ENCODE peak calls at places on chromosomes 4 and X, in nine cellular contexts. J is tibial artery; U is CD8-positive, alpha-beta memory T cell; F is CD8-positive, alpha-beta T cell; K is A673; O is GM23248; R is GM12864; P is astrocyte of the hippocampus; Y is cardiac septum. V is an unnamed sample.

GRCh38 chr4:110184791-110185155 is 13.6 kb downstream of the ELOVL6 start:
- DNase-seq in J (no peak), U (no peak), F (no peak), K (no peak), O (no peak), R (no peak), P (no peak), Y (no peak), V (no peak)

GRCh38 chrX:123425904-123426303 is 241.8 kb downstream of the GRIA3 start:
- DNase-seq in J (peak; percentile 71), U (no peak), F (no peak), K (peak; percentile 10), O (peak; percentile 69), R (no peak), P (peak; percentile 55), Y (no peak), V (no peak)

GRCh38 chrX:101774340-101774739 is 114.7 kb upstream of the ARMCX2 start:
- DNase-seq in J (no peak), U (no peak), F (no peak), K (no peak), O (no peak), R (peak; percentile 30), P (no peak), Y (no peak), V (no peak)

GRCh38 chr4:111268769-111269414 is 646.0 kb upstream of the PITX2 start:
- DNase-seq in J (no peak), U (no peak), F (no peak), K (peak; percentile 2), O (peak; percentile 51), R (peak; percentile 10), P (peak; percentile 45), Y (no peak), V (no peak)

GRCh38 chr4:123453006-123453685 is 56.6 kb downstream of the SPRY1 start:
- DNase-seq in J (no peak), U (no peak), F (no peak), K (no peak), O (peak; percentile 66), R (no peak), P (peak; percentile 49), Y (no peak), V (no peak)

GRCh38 chr4:159012381-159012780 is 90.5 kb upstream of the RAPGEF2 start:
- DNase-seq in J (no peak), U (no peak), F (no peak), K (no peak), O (peak; percentile 77), R (no peak), P (peak; percentile 7), Y (no peak), V (no peak)

GRCh38 chr4:82948647-82949204 is 48.2 kb downstream of the THAP9 start:
- DNase-seq in J (no peak), U (no peak), F (no peak), K (no peak), O (peak; percentile 44), R (no peak), P (peak; percentile 27), Y (no peak), V (no peak)

GRCh38 chr4:187183351-187183750 is 459.7 kb upstream of the FAT1 start:
- DNase-seq in J (no peak), U (no peak), F (no peak), K (no peak), O (no peak), R (no peak), P (peak; percentile 91), Y (no peak), V (no peak)

GRCh38 chr4:83109480-83110221 is 4.9 kb downstream of the PLAC8 start:
- DNase-seq in J (no peak), U (peak; percentile 46), F (peak; percentile 47), K (peak; percentile 46), O (peak; percentile 66), R (no peak), P (peak; percentile 72), Y (peak; percentile 78), V (peak; percentile 24)

GRCh38 chrX:131626681-131627296 is 82.9 kb downstream of the OR13H1 start:
- DNase-seq in J (no peak), U (no peak), F (no peak), K (peak; percentile 33), O (peak; percentile 1), R (no peak), P (peak; percentile 2), Y (no peak), V (no peak)

GRCh38 chr4:53380221-53380620 is 2.8 kb downstream of the FIP1L1 start:
- DNase-seq in J (no peak), U (no peak), F (no peak), K (no peak), O (peak; percentile 17), R (no peak), P (no peak), Y (no peak), V (no peak)

GRCh38 chrX:37332987-37333658 is 16.0 kb upstream of the PRRG1 start:
- DNase-seq in J (no peak), U (no peak), F (no peak), K (no peak), O (no peak), R (no peak), P (no peak), Y (no peak), V (no peak)

GRCh38 chrX:40380649-40381488 is 199.9 kb upstream of the ATP6AP2 start:
- DNase-seq in J (no peak), U (no peak), F (no peak), K (peak; percentile 3), O (no peak), R (no peak), P (no peak), Y (no peak), V (no peak)

GRCh38 chrX:31012509-31013025 is 59.3 kb downstream of the FTHL17 start:
- DNase-seq in J (no peak), U (no peak), F (no peak), K (no peak), O (no peak), R (no peak), P (no peak), Y (no peak), V (no peak)

GRCh38 chr4:46922205-46922604 is 13.2 kb upstream of the COX7B2 start:
- DNase-seq in J (no peak), U (no peak), F (no peak), K (no peak), O (no peak), R (no peak), P (no peak), Y (no peak), V (no peak)

GRCh38 chr4:6095023-6095817 is 77.0 kb upstream of the C4orf50 start:
- DNase-seq in J (peak; percentile 1), U (no peak), F (no peak), K (no peak), O (peak; percentile 35), R (no peak), P (peak; percentile 45), Y (no peak), V (no peak)

GRCh38 chr4:73676136-73676535 is 55.9 kb upstream of the RASSF6 start:
- DNase-seq in J (no peak), U (no peak), F (no peak), K (no peak), O (no peak), R (no peak), P (no peak), Y (no peak), V (no peak)

GRCh38 chr4:71872767-71873422 is 89.0 kb upstream of the GC start:
- DNase-seq in J (no peak), U (no peak), F (no peak), K (peak; percentile 61), O (no peak), R (no peak), P (peak; percentile 9), Y (no peak), V (no peak)

GRCh38 chrX:19003756-19004155 is 19.8 kb upstream of the PHKA2 start:
- DNase-seq in J (no peak), U (no peak), F (no peak), K (no peak), O (peak; percentile 52), R (no peak), P (no peak), Y (no peak), V (no peak)